ENCODE peak calls at places on chromosomes 4 and X, in eight cellular contexts. K, Q, T, G, D, I, R and Z are unnamed samples. For H3K36me3, the result is how much of the 10 kb centered on the place peaks cover.

GRCh38 chr4:174016251-174016650 is 267.2 kb downstream of the FBXO8 start:
- DNase-seq in Q (no peak), D (no peak), I (no peak), K (no peak), T (no peak), R (no peak), G (no peak), Z (no peak)

GRCh38 chr4:8594097-8595038 is 1.8 kb downstream of the CPZ start:
- DNase-seq in G (no peak), Q (peak), D (peak), T (peak), R (peak), I (peak), K (peak), Z (peak)

GRCh38 chr4:174559894-174560293 is 37.6 kb upstream of the HPGD start:
- DNase-seq in T (no peak), Q (no peak), G (no peak), R (no peak), D (no peak), I (peak), K (peak), Z (no peak)

GRCh38 chr4:107740381-107740780 is 20.3 kb upstream of the PAPSS1 start:
- DNase-seq in G (no peak), Q (peak), R (peak), K (no peak), D (no peak), T (no peak), I (peak), Z (no peak)

GRCh38 chrX:46673596-46673995 is 85.3 kb downstream of the SLC9A7 start:
- DNase-seq in K (no peak), R (no peak), D (no peak), T (no peak), Q (no peak), G (no peak), I (no peak), Z (no peak)

GRCh38 chr4:2741626-2742025 is 14.5 kb downstream of the TNIP2 start:
- DNase-seq in D (no peak), Q (no peak), T (no peak), G (no peak), K (peak), R (peak), I (no peak), Z (no peak)

GRCh38 chr4:185773419-185773818 is 38.6 kb downstream of the SORBS2 start:
- DNase-seq in I (peak), T (no peak), K (no peak), G (no peak), R (no peak), D (no peak), Q (no peak), Z (no peak)

GRCh38 chr4:158016511-158016910 is 156.3 kb downstream of the GASK1B start:
- DNase-seq in T (no peak), G (no peak), D (no peak), R (peak), K (no peak), I (no peak), Q (peak), Z (no peak)

GRCh38 chr4:3639613-3640586 is 107.7 kb upstream of the LRPAP1 start:
- DNase-seq in Q (no peak), D (peak), G (no peak), R (no peak), I (no peak), T (no peak), K (no peak), Z (no peak)

GRCh38 chrX:55919367-55920221 is 202.0 kb downstream of the RRAGB start:
- DNase-seq in Q (no peak), G (no peak), T (no peak), I (no peak), D (peak), R (no peak), K (no peak), Z (no peak)

GRCh38 chr4:38082424-38083374 is 122.5 kb downstream of the PTTG2 start:
- DNase-seq in T (no peak), K (no peak), R (peak), G (no peak), Q (peak), D (no peak), I (no peak), Z (peak)

GRCh38 chr4:26726655-26727387 is 133.8 kb upstream of the STIM2 start:
- DNase-seq in Q (no peak), G (no peak), R (no peak), K (no peak), I (no peak), T (peak), D (no peak), Z (no peak)

GRCh38 chrX:45447995-45448394 is 247.3 kb upstream of the DIPK2B start:
- DNase-seq in K (no peak), R (no peak), I (no peak), T (no peak), Q (no peak), G (no peak), D (no peak), Z (no peak)

GRCh38 chrX:11189097-11189496 is 78.0 kb downstream of the HCCS start:
- DNase-seq in T (no peak), G (no peak), K (no peak), I (no peak), D (no peak), Q (no peak), R (no peak), Z (no peak)

GRCh38 chr4:52249583-52249982 is 198.5 kb downstream of the SPATA18 start:
- DNase-seq in T (no peak), G (no peak), Q (no peak), I (no peak), D (no peak), K (no peak), R (no peak), Z (no peak)

GRCh38 chrX:42248226-42248625 is 324.9 kb upstream of the CASK start:
- DNase-seq in Q (peak), K (no peak), G (no peak), R (no peak), I (no peak), D (no peak), T (no peak), Z (no peak)

GRCh38 chr4:123299212-123299651 is 97.4 kb upstream of the SPRY1 start:
- DNase-seq in R (peak), I (no peak), Q (peak), D (no peak), G (no peak), T (no peak), K (no peak), Z (no peak)

GRCh38 chrX:38215141-38215540 is 5.5 kb downstream of the SRPX start:
- DNase-seq in R (peak), T (no peak), K (no peak), Q (peak), D (no peak), I (no peak), G (no peak), Z (no peak)

GRCh38 chr4:140136509-140136908 is 17.5 kb downstream of the MAML3 start:
- DNase-seq in G (no peak), I (no peak), Q (no peak), K (no peak), R (peak), D (no peak), T (no peak), Z (no peak)

GRCh38 chr4:24169956-24170355 is 280.1 kb upstream of the PPARGC1A start:
- DNase-seq in I (no peak), T (no peak), K (no peak), Q (no peak), G (no peak), D (no peak), R (no peak), Z (no peak)

GRCh38 chrX:15471016-15471415 is 22.1 kb downstream of the PIR start:
- DNase-seq in I (peak), K (peak), T (peak), D (no peak), G (peak), Q (peak), R (peak), Z (peak)

GRCh38 chr4:30825008-30825765 is 105.0 kb downstream of the PCDH7 start:
- DNase-seq in D (no peak), R (peak), I (no peak), T (no peak), G (no peak), Q (peak), K (no peak), Z (no peak)

GRCh38 chr4:186554890-186555827 is at the start of gene MTNR1A:
- DNase-seq in I (peak), D (peak), T (no peak), K (peak), G (no peak), R (no peak), Q (peak), Z (no peak)

GRCh38 chr4:140186651-140187315 is 32.8 kb upstream of the MAML3 start:
- DNase-seq in K (no peak), Q (peak), D (peak), T (peak), I (no peak), G (no peak), R (peak), Z (peak)

GRCh38 chr4:115711575-115711974 is 598.2 kb upstream of the NDST4 start:
- DNase-seq in R (no peak), D (no peak), I (peak), T (no peak), G (no peak), Q (peak), K (peak), Z (no peak)

GRCh38 chr4:76203541-76203940 is 10.1 kb downstream of the SCARB2 start:
- DNase-seq in D (no peak), R (no peak), G (no peak), K (no peak), T (no peak), I (no peak), Q (no peak), Z (no peak)

GRCh38 chr4:72987741-72988729 is 81.5 kb downstream of the COX18 start:
- DNase-seq in T (no peak), Q (peak), K (no peak), I (no peak), R (no peak), G (no peak), D (no peak), Z (no peak)

GRCh38 chr4:22313974-22314373 is 201.9 kb downstream of the ADGRA3 start:
- DNase-seq in I (no peak), K (no peak), D (no peak), G (no peak), Q (no peak), T (no peak), R (no peak), Z (no peak)
- H3K36me3 ChIP-seq in I (under half), K (under half), D (under half), G (under half), Q (under half), T (under half), R (under half), Z (under half)

GRCh38 chrX:1358793-1359476 is 22.4 kb downstream of the IL3RA start:
- DNase-seq in D (peak), G (no peak), R (no peak), I (peak), T (no peak), K (peak), Q (no peak), Z (no peak)
- H3K4me3 ChIP-seq in D (no peak), G (no peak), R (no peak), I (no peak), T (no peak), K (no peak), Q (no peak), Z (no peak)

GRCh38 chr4:84782517-84782916 is 184.0 kb downstream of the WDFY3 start:
- DNase-seq in R (no peak), T (no peak), G (no peak), D (no peak), I (no peak), K (no peak), Q (no peak), Z (no peak)
- H3K36me3 ChIP-seq in R (under half), T (under half), G (under half), D (under half), I (under half), K (under half), Q (half or more), Z (under half)

DNA sequence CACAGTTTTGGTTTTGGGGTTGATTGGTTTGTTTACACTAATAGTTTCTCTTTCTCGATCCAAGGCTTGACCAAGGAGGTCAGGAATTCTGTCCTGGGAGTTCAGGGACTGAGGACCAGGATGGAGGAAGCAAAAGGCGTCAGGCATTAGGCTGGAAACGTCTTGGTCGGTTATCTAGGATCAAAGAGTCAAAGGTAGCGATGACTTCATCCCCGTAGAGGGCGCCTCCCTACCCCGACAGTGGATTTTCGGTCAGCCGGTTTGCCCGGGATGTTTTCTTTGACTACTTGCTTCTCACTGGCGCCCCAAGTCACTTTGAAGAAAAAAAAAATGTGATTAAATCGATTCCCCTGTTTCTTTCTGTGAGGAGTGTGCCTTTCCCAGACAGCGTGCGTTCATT is 985 bp upstream of the FHDC1 start:
- DNase-seq in K (peak), D (peak), R (no peak), Q (peak), I (peak), T (peak), G (no peak), Z (no peak)
- H3K4me3 ChIP-seq in K (peak), D (no peak), R (no peak), Q (no peak), I (no peak), T (peak), G (no peak), Z (no peak)

DNA sequence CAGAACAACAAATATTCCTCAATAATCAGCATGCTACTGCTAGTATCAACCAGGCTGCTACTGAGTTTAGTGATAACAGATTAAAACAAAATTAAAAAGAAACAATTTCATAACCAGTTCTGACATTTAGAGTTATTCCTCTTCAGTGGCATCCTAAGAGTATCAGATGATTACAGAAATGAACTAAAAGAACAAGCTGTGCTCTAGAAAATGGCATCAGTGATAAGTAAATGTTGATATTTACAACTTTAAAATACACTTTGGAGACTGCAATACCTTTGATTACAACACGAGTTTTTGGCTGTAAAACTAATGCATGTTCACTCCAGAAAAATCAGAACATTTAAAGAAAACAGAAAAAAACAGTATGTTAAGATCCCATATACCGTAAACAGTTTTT is 72.9 kb downstream of the ADGRA3 start:
- DNase-seq in I (no peak), Q (no peak), G (no peak), R (no peak), K (no peak), D (no peak), T (no peak), Z (no peak)
- H3K36me3 ChIP-seq in I (under half), Q (under half), G (under half), R (under half), K (under half), D (under half), T (under half), Z (under half)